ENCODE peak calls at places on chromosomes 16 and 17, in eight cellular contexts. V is stimulated activated CD8-positive, alpha-beta memory T cell treated with anti-CD3 and anti-CD28 coated beads, Interleukin-2, amount 100 ng/mL, for 1 hour; T is NCI-H345; S is T-helper 1 cell; H is DMS153; A is stimulated activated CD4-positive, alpha-beta T cell treated with anti-CD3 and anti-CD28 coated beads, Interleukin-1b, Interleukin-23, amount 100 ng/mL, for 48 hours; R is activated naive CD8-positive, alpha-beta T cell treated with anti-CD3 and anti-CD28 coated beads for 36 hours; E is NCI-H1436. L is an unnamed sample.

GRCh38 chr16:29789775-29790182 is 772 bp upstream of the KIF22 start:
- DNase-seq in T (no peak), E (no peak), S (no peak), V (no peak), H (no peak), A (no peak), R (no peak), L (no peak)

GRCh38 chr16:27725271-27726010 is 175.5 kb downstream of the KATNIP start:
- DNase-seq in S (no peak), T (no peak), E (no peak), A (no peak), V (no peak), R (no peak), H (no peak), L (no peak)

GRCh38 chr17:32493581-32494513 is 7.1 kb downstream of the CDK5R1 start:
- DNase-seq in E (no peak), A (no peak), V (no peak), H (no peak), T (no peak), S (no peak), R (no peak), L (peak; percentile 63)

GRCh38 chr16:15732416-15732815 is 82.4 kb downstream of the NDE1 start:
- DNase-seq in A (no peak), H (no peak), R (no peak), E (no peak), T (no peak), S (no peak), V (no peak), L (no peak)

GRCh38 chr16:84928679-84929420 is 82.5 kb downstream of the ZDHHC7 start:
- DNase-seq in A (no peak), E (no peak), R (no peak), S (no peak), V (no peak), T (no peak), H (no peak), L (no peak)

GRCh38 chr16:66337434-66338188 is 28.9 kb upstream of the CDH5 start:
- DNase-seq in S (no peak), R (no peak), A (no peak), T (no peak), V (no peak), H (no peak), E (no peak), L (no peak)

GRCh38 chr17:64278614-64279013 is 15.6 kb upstream of the TEX2 start:
- DNase-seq in V (no peak), A (no peak), R (no peak), E (no peak), H (peak; percentile 44), S (no peak), T (no peak), L (no peak)

GRCh38 chr17:70073326-70073725 is 1.7 kb upstream of the KCNJ16 start:
- DNase-seq in R (no peak), T (no peak), H (no peak), S (no peak), E (no peak), V (no peak), A (no peak), L (no peak)

GRCh38 chr17:8041980-8042379 is 3.1 kb downstream of the ALOX15B start:
- DNase-seq in V (no peak), H (no peak), S (no peak), A (no peak), R (no peak), T (no peak), E (no peak), L (no peak)

GRCh38 chr16:85313541-85314208 is 201.4 kb upstream of the CIBAR2 start:
- DNase-seq in T (no peak), H (no peak), V (no peak), R (no peak), A (no peak), S (no peak), E (no peak), L (no peak)

GRCh38 chr17:45981306-45981705 is 17.7 kb upstream of the STH start:
- DNase-seq in T (no peak), V (no peak), S (no peak), A (no peak), H (no peak), R (no peak), E (no peak), L (no peak)

GRCh38 chr16:31052131-31052530 is 18.8 kb downstream of the STX4 start:
- DNase-seq in T (no peak), H (no peak), V (no peak), R (no peak), A (peak; percentile 33), S (no peak), E (no peak), L (no peak)

GRCh38 chr16:52492789-52493357 is 54.1 kb downstream of the TOX3 start:
- DNase-seq in V (no peak), T (no peak), E (no peak), A (no peak), S (no peak), H (no peak), R (no peak), L (no peak)

GRCh38 chr16:50453446-50453845 is 84.7 kb upstream of the BRD7 start:
- DNase-seq in E (no peak), H (no peak), V (no peak), S (no peak), R (no peak), A (no peak), T (no peak), L (no peak)

GRCh38 chr16:52076332-52077115 is 470.4 kb downstream of the TOX3 start:
- DNase-seq in V (no peak), E (no peak), A (no peak), T (no peak), S (no peak), H (no peak), R (no peak), L (no peak)

GRCh38 chr17:12536472-12536871 is 129.2 kb upstream of the MYOCD start:
- DNase-seq in R (no peak), H (no peak), E (no peak), V (no peak), S (no peak), T (no peak), A (no peak), L (no peak)

GRCh38 chr17:76924345-76925332 is 56.4 kb downstream of the MGAT5B start:
- DNase-seq in V (no peak), E (no peak), T (no peak), H (peak; percentile 75), R (no peak), S (no peak), A (no peak), L (no peak)